ENCODE peak calls at places on chromosome 2, in five cellular contexts. Y is NCI-H510A treated with DMSO at 0.1 percent for 48 hours; A is activated naive CD8-positive, alpha-beta T cell treated with anti-CD3 and anti-CD28 coated beads, Interleukin-2, amount 10 ng/mL, durations not matched to agents 7 days and 5 days; C is GM12892; B is HT-29. V is an unnamed sample.
A peak's percentile ranks its signal among the peaks of the same experiment; 100 is the strongest.

GRCh38 chr2:36356990-36357505 is 1.5 kb downstream of the CRIM1 start:
- DNase-seq in Y (no peak), A (no peak), C (no peak), B (peak; percentile 45), V (peak; percentile 32)

GRCh38 chr2:66537001-66537400 is 102.1 kb downstream of the MEIS1 start:
- DNase-seq in Y (no peak), A (no peak), C (no peak), B (no peak), V (no peak)

GRCh38 chr2:139142252-139142651 is 362.1 kb upstream of the NXPH2 start:
- DNase-seq in Y (no peak), A (no peak), C (no peak), B (peak; percentile 38), V (peak; percentile 2)

GRCh38 chr2:86484385-86484784 is 43.2 kb downstream of the KDM3A start:
- DNase-seq in Y (no peak), A (no peak), C (no peak), B (no peak), V (no peak)

GRCh38 chr2:10038123-10038522 is 5.2 kb upstream of the KLF11 start:
- DNase-seq in Y (no peak), A (no peak), C (no peak), B (no peak), V (no peak)

GRCh38 chr2:207148025-207148424 is 17.7 kb downstream of the KLF7 start:
- DNase-seq in Y (no peak), A (no peak), C (no peak), B (no peak), V (no peak)

GRCh38 chr2:1010373-1011017 is 59.8 kb downstream of the SNTG2 start:
- DNase-seq in Y (peak; percentile 75), A (no peak), C (no peak), B (no peak), V (no peak)

GRCh38 chr2:133710613-133711012 is 142.3 kb upstream of the NCKAP5 start:
- DNase-seq in Y (no peak), A (no peak), C (no peak), B (no peak), V (no peak)

GRCh38 chr2:223051580-223052375 is at the start of gene KCNE4:
- DNase-seq in Y (no peak), A (no peak), C (no peak), B (no peak), V (peak; percentile 2)

GRCh38 chr2:96602330-96602823 is 35.7 kb downstream of the KANSL3 start:
- DNase-seq in Y (no peak), A (no peak), C (no peak), B (peak; percentile 19), V (peak; percentile 11)

GRCh38 chr2:99656938-99657337 is 167.1 kb upstream of the REV1 start:
- DNase-seq in Y (no peak), A (no peak), C (no peak), B (no peak), V (no peak)

V was measured in SW480.